ENCODE peak calls at places on chromosomes 5 and 9, in five cellular contexts. I, Q, U, M and D are unnamed samples.

GRCh38 chr5:159971931-159972461 is 36.9 kb upstream of the TTC1 start:
- DNase-seq in I (peak; percentile 26), Q (no peak), U (no peak), M (peak; percentile 48), D (peak; percentile 84)

GRCh38 chr5:150209020-150209635 is 19.3 kb downstream of the SLC6A7 start:
- DNase-seq in I (peak; percentile 68), Q (no peak), U (no peak), M (no peak), D (peak; percentile 57)

GRCh38 chr5:56677693-56678092 is 137.7 kb upstream of the MAP3K1 start:
- DNase-seq in I (no peak), Q (no peak), U (no peak), M (no peak), D (no peak)

GRCh38 chr5:178126556-178126955 is 4.3 kb upstream of the RMND5B start:
- DNase-seq in I (no peak), Q (no peak), U (no peak), M (no peak), D (peak; percentile 89)

GRCh38 chr5:76199321-76200318 is 116.4 kb downstream of the SV2C start:
- DNase-seq in I (no peak), Q (no peak), U (no peak), M (no peak), D (no peak)

GRCh38 chr5:85452322-85453025 is 1067.8 kb upstream of the EDIL3 start:
- DNase-seq in I (peak; percentile 12), Q (no peak), U (no peak), M (no peak), D (no peak)

GRCh38 chr5:175889910-175890684 is 18.7 kb downstream of the CPLX2 start:
- DNase-seq in I (no peak), Q (no peak), U (no peak), M (peak; percentile 77), D (peak; percentile 66)

GRCh38 chr5:94432499-94432898 is 185.9 kb downstream of the KIAA0825 start:
- DNase-seq in I (peak; percentile 63), Q (no peak), U (no peak), M (no peak), D (no peak)

GRCh38 chr9:91421022-91421765 is 2.4 kb downstream of the NFIL3 start:
- DNase-seq in I (peak; percentile 67), Q (no peak), U (no peak), M (no peak), D (peak; percentile 88)

GRCh38 chr5:102975040-102975439 is 144.9 kb downstream of the GIN1 start:
- DNase-seq in I (no peak), Q (no peak), U (no peak), M (peak; percentile 49), D (no peak)

GRCh38 chr5:71971862-71972261 is 135.4 kb upstream of the MAP1B start:
- DNase-seq in I (no peak), Q (no peak), U (no peak), M (no peak), D (no peak)

GRCh38 chr5:57054671-57055070 is 102.7 kb upstream of the MIER3 start:
- DNase-seq in I (no peak), Q (no peak), U (no peak), M (no peak), D (no peak)

GRCh38 chr9:127318651-127319167 is 54.1 kb downstream of the GARNL3 start:
- DNase-seq in I (peak; percentile 65), Q (no peak), U (no peak), M (no peak), D (no peak)

GRCh38 chr5:132747064-132747692 is at the start of gene CCNI2:
- DNase-seq in I (peak; percentile 45), Q (no peak), U (no peak), M (no peak), D (peak; percentile 86)

GRCh38 chr9:128033609-128034008 is 33.5 kb downstream of the NAIF1 start:
- DNase-seq in I (no peak), Q (no peak), U (no peak), M (no peak), D (no peak)

GRCh38 chr9:113475992-113476391 is 12.5 kb downstream of the RGS3 start:
- DNase-seq in I (no peak), Q (no peak), U (no peak), M (no peak), D (no peak)

GRCh38 chr9:93683331-93684134 is 107.1 kb downstream of the PHF2 start:
- DNase-seq in I (no peak), Q (no peak), U (no peak), M (no peak), D (peak; percentile 21)

GRCh38 chr5:150780180-150780692 is 1.7 kb downstream of the SMIM3 start:
- DNase-seq in I (peak; percentile 96), Q (no peak), U (no peak), M (no peak), D (no peak)

GRCh38 chr9:34267660-34268059 is 61.4 kb downstream of the KIF24 start:
- DNase-seq in I (no peak), Q (no peak), U (no peak), M (peak; percentile 83), D (no peak)

GRCh38 chr9:132192728-132193127 is 30.9 kb downstream of the NTNG2 start:
- DNase-seq in I (no peak), Q (no peak), U (peak; percentile 52), M (no peak), D (no peak)

GRCh38 chr5:59317023-59317771 is 576.3 kb downstream of the PDE4D start:
- DNase-seq in I (peak; percentile 78), Q (no peak), U (no peak), M (peak; percentile 83), D (no peak)

GRCh38 chr9:128136816-128137793 is 9.6 kb upstream of the PTGES2 start:
- DNase-seq in I (peak; percentile 82), Q (no peak), U (no peak), M (no peak), D (peak; percentile 13)